ENCODE peak calls at places on chromosomes 11 and 22, in four cellular contexts. One of them, this sample, is unnamed.

GRCh38 chr22:37647928-37648327 is 8.5 kb downstream of the SH3BP1 start:
- DNase-seq in CD4-positive, CD25-positive, alpha-beta regulatory T cell: no peak
- DNase-seq in GM23248: no peak
- DNase-seq in MM.1S: no peak
- DNase-seq in this sample: no peak

GRCh38 chr11:210803-211180 is 3.3 kb downstream of the RIC8A start:
- DNase-seq in CD4-positive, CD25-positive, alpha-beta regulatory T cell: no peak
- DNase-seq in GM23248: no peak
- DNase-seq in MM.1S: no peak
- DNase-seq in this sample: no peak

GRCh38 chr11:87251560-87251959 is 213.8 kb downstream of the TMEM135 start:
- DNase-seq in CD4-positive, CD25-positive, alpha-beta regulatory T cell: no peak
- DNase-seq in GM23248: no peak
- DNase-seq in MM.1S: no peak
- DNase-seq in this sample: no peak

GRCh38 chr22:39984006-39984405 is 10.7 kb upstream of the FAM83F start:
- DNase-seq in CD4-positive, CD25-positive, alpha-beta regulatory T cell: no peak
- DNase-seq in GM23248: peak; percentile 55
- DNase-seq in MM.1S: no peak
- DNase-seq in this sample: no peak

GRCh38 chr22:26086359-26086758 is 82.9 kb upstream of the SEZ6L start:
- DNase-seq in CD4-positive, CD25-positive, alpha-beta regulatory T cell: no peak
- DNase-seq in GM23248: peak; percentile 2
- DNase-seq in MM.1S: no peak
- DNase-seq in this sample: peak; percentile 56

GRCh38 chr11:128548655-128549255 is 38.6 kb downstream of the ETS1 start:
- DNase-seq in CD4-positive, CD25-positive, alpha-beta regulatory T cell: no peak
- DNase-seq in GM23248: peak; percentile 73
- DNase-seq in MM.1S: no peak
- DNase-seq in this sample: peak; percentile 53

GRCh38 chr11:1458340-1459218 is 28.0 kb downstream of the MOB2 start:
- DNase-seq in CD4-positive, CD25-positive, alpha-beta regulatory T cell: no peak
- DNase-seq in GM23248: peak; percentile 50
- DNase-seq in MM.1S: no peak
- DNase-seq in this sample: peak; percentile 57

GRCh38 chr22:27224485-27225364 is 567.3 kb downstream of the MIAT start:
- DNase-seq in CD4-positive, CD25-positive, alpha-beta regulatory T cell: no peak
- DNase-seq in GM23248: peak; percentile 79
- DNase-seq in MM.1S: no peak
- DNase-seq in this sample: no peak

GRCh38 chr11:10375280-10376048 is 70.6 kb downstream of the ADM start:
- DNase-seq in CD4-positive, CD25-positive, alpha-beta regulatory T cell: no peak
- DNase-seq in GM23248: peak; percentile 91
- DNase-seq in MM.1S: no peak
- DNase-seq in this sample: no peak

GRCh38 chr11:74139151-74139918 is 31.5 kb downstream of the C2CD3 start:
- DNase-seq in CD4-positive, CD25-positive, alpha-beta regulatory T cell: no peak
- DNase-seq in GM23248: peak; percentile 39
- DNase-seq in MM.1S: no peak
- DNase-seq in this sample: no peak

GRCh38 chr11:32616903-32617302 is 33.3 kb downstream of the EIF3M start:
- DNase-seq in CD4-positive, CD25-positive, alpha-beta regulatory T cell: no peak
- DNase-seq in GM23248: no peak
- DNase-seq in MM.1S: no peak
- DNase-seq in this sample: no peak

GRCh38 chr22:36453266-36453607 is 28.2 kb downstream of the TXN2 start:
- DNase-seq in CD4-positive, CD25-positive, alpha-beta regulatory T cell: no peak
- DNase-seq in GM23248: peak; percentile 51
- DNase-seq in MM.1S: no peak
- DNase-seq in this sample: no peak

GRCh38 chr22:40436460-40437431 is 66.4 kb downstream of the SGSM3 start:
- DNase-seq in CD4-positive, CD25-positive, alpha-beta regulatory T cell: no peak
- DNase-seq in GM23248: peak; percentile 73
- DNase-seq in MM.1S: peak; percentile 84
- DNase-seq in this sample: peak; percentile 93

GRCh38 chr22:27990879-27991278 is 71.8 kb upstream of the PITPNB start:
- DNase-seq in CD4-positive, CD25-positive, alpha-beta regulatory T cell: no peak
- DNase-seq in GM23248: peak; percentile 68
- DNase-seq in MM.1S: no peak
- DNase-seq in this sample: peak; percentile 50

GRCh38 chr22:38843716-38844660 is at the start of gene NPTXR:
- DNase-seq in CD4-positive, CD25-positive, alpha-beta regulatory T cell: peak; percentile 12
- DNase-seq in GM23248: peak; percentile 82
- DNase-seq in MM.1S: no peak
- DNase-seq in this sample: no peak

GRCh38 chr22:37016134-37016910 is 2.9 kb downstream of the TST start:
- DNase-seq in CD4-positive, CD25-positive, alpha-beta regulatory T cell: no peak
- DNase-seq in GM23248: no peak
- DNase-seq in MM.1S: no peak
- DNase-seq in this sample: no peak

GRCh38 chr22:23035557-23036277 is 34.6 kb upstream of the GNAZ start:
- DNase-seq in CD4-positive, CD25-positive, alpha-beta regulatory T cell: no peak
- DNase-seq in GM23248: no peak
- DNase-seq in MM.1S: peak; percentile 39
- DNase-seq in this sample: peak; percentile 86

GRCh38 chr11:105860105-105860504 is 161.9 kb downstream of the MSANTD4 start:
- DNase-seq in CD4-positive, CD25-positive, alpha-beta regulatory T cell: no peak
- DNase-seq in GM23248: no peak
- DNase-seq in MM.1S: no peak
- DNase-seq in this sample: no peak

GRCh38 chr11:14906614-14907392 is 14.8 kb upstream of the CYP2R1 start:
- DNase-seq in CD4-positive, CD25-positive, alpha-beta regulatory T cell: no peak
- DNase-seq in GM23248: no peak
- DNase-seq in MM.1S: no peak
- DNase-seq in this sample: no peak
- H3K27ac ChIP-seq in CD4-positive, CD25-positive, alpha-beta regulatory T cell: no peak overlapping the region
- H3K27ac ChIP-seq in GM23248: no peak overlapping the region
- H3K27ac ChIP-seq in MM.1S: no peak overlapping the region
- H3K27ac ChIP-seq in this sample: no peak overlapping the region

GRCh38 chr22:45846952-45847351 is 130.0 kb downstream of the WNT7B start:
- DNase-seq in CD4-positive, CD25-positive, alpha-beta regulatory T cell: no peak
- DNase-seq in GM23248: peak; percentile 23
- DNase-seq in MM.1S: no peak
- DNase-seq in this sample: no peak

GRCh38 chr22:45842141-45842831 is 134.7 kb downstream of the WNT7B start:
- DNase-seq in CD4-positive, CD25-positive, alpha-beta regulatory T cell: no peak
- DNase-seq in GM23248: peak; percentile 36
- DNase-seq in MM.1S: no peak
- DNase-seq in this sample: no peak

GRCh38 chr22:45844009-45844408 is 133.0 kb downstream of the WNT7B start:
- DNase-seq in CD4-positive, CD25-positive, alpha-beta regulatory T cell: no peak
- DNase-seq in GM23248: no peak
- DNase-seq in MM.1S: no peak
- DNase-seq in this sample: no peak

GRCh38 chr22:45843030-45843429 is 133.9 kb downstream of the WNT7B start:
- DNase-seq in CD4-positive, CD25-positive, alpha-beta regulatory T cell: no peak
- DNase-seq in GM23248: no peak
- DNase-seq in MM.1S: no peak
- DNase-seq in this sample: no peak

DNA sequence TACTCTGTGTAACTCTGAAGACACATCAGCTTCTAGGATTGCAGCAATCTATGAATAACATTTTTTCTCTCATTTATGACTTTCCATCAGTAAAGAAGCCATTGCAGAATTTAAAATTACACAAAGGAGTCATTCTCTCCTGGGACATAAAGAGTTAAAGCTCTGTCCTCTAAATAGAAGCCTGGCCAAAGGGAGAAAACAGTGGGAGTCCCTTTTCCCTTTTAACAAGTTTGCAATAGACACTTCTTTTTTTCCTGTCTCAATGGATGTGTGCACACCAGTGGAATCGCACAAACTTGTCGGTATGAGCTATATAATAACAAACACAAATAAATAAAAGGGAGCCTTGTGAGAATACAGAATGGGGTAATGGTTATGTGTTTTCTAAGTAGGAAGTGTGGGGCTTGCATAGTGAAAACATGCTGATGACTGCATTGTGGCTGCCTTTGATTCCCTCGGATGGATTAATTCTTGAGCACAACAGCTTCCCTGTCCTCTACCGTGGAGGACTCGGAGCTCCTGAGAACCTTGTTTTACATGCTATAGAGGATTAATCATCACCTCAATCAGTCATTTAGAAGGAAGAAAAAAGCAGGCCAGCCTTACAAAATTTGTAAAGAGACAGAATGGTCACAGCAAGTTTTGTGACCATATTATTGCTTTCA is 131.9 kb downstream of the WNT7B start:
- DNase-seq in CD4-positive, CD25-positive, alpha-beta regulatory T cell: no peak
- DNase-seq in GM23248: no peak
- DNase-seq in MM.1S: no peak
- DNase-seq in this sample: no peak
- H3K4me1 ChIP-seq in CD4-positive, CD25-positive, alpha-beta regulatory T cell: no peaks in the 10 kb centered on the region
- H3K4me1 ChIP-seq in GM23248: peaks cover 6% of the 10 kb centered on the region
- H3K4me1 ChIP-seq in MM.1S: no peaks in the 10 kb centered on the region
- H3K4me1 ChIP-seq in this sample: no peaks in the 10 kb centered on the region

GRCh38 chr22:30614268-30614667 is 7.3 kb downstream of the TCN2 start:
- DNase-seq in CD4-positive, CD25-positive, alpha-beta regulatory T cell: no peak
- DNase-seq in GM23248: no peak
- DNase-seq in MM.1S: no peak
- DNase-seq in this sample: no peak

GRCh38 chr22:30610299-30610698 is 3.3 kb downstream of the TCN2 start:
- DNase-seq in CD4-positive, CD25-positive, alpha-beta regulatory T cell: no peak
- DNase-seq in GM23248: no peak
- DNase-seq in MM.1S: no peak
- DNase-seq in this sample: no peak

GRCh38 chr22:30611197-30611596 is 4.2 kb downstream of the TCN2 start:
- DNase-seq in CD4-positive, CD25-positive, alpha-beta regulatory T cell: no peak
- DNase-seq in GM23248: peak; percentile 57
- DNase-seq in MM.1S: no peak
- DNase-seq in this sample: no peak

GRCh38 chr22:30614879-30615278 is 7.9 kb downstream of the TCN2 start:
- DNase-seq in CD4-positive, CD25-positive, alpha-beta regulatory T cell: no peak
- DNase-seq in GM23248: no peak
- DNase-seq in MM.1S: no peak
- DNase-seq in this sample: no peak

GRCh38 chr22:30612789-30613188 is 5.8 kb downstream of the TCN2 start:
- DNase-seq in CD4-positive, CD25-positive, alpha-beta regulatory T cell: no peak
- DNase-seq in GM23248: no peak
- DNase-seq in MM.1S: no peak
- DNase-seq in this sample: no peak
- H3K27ac ChIP-seq in CD4-positive, CD25-positive, alpha-beta regulatory T cell: no peak overlapping the region
- H3K27ac ChIP-seq in GM23248: no peak overlapping the region
- H3K27ac ChIP-seq in MM.1S: no peak overlapping the region
- H3K27ac ChIP-seq in this sample: no peak overlapping the region

GRCh38 chr11:70867661-70868060 is 384.7 kb downstream of the SHANK2 start:
- DNase-seq in CD4-positive, CD25-positive, alpha-beta regulatory T cell: no peak
- DNase-seq in GM23248: no peak
- DNase-seq in MM.1S: no peak
- DNase-seq in this sample: no peak
- H3K4me1 ChIP-seq in CD4-positive, CD25-positive, alpha-beta regulatory T cell: no peaks in the 10 kb centered on the region
- H3K4me1 ChIP-seq in GM23248: no peaks in the 10 kb centered on the region
- H3K4me1 ChIP-seq in MM.1S: no peaks in the 10 kb centered on the region
- H3K4me1 ChIP-seq in this sample: no peaks in the 10 kb centered on the region

GRCh38 chr11:11569936-11570491 is 51.8 kb downstream of the GALNT18 start:
- DNase-seq in CD4-positive, CD25-positive, alpha-beta regulatory T cell: no peak
- DNase-seq in GM23248: peak; percentile 50
- DNase-seq in MM.1S: no peak
- DNase-seq in this sample: no peak

GRCh38 chr11:11571893-11572292 is 49.9 kb downstream of the GALNT18 start:
- DNase-seq in CD4-positive, CD25-positive, alpha-beta regulatory T cell: no peak
- DNase-seq in GM23248: no peak
- DNase-seq in MM.1S: no peak
- DNase-seq in this sample: no peak

GRCh38 chr11:11572386-11572785 is 49.4 kb downstream of the GALNT18 start:
- DNase-seq in CD4-positive, CD25-positive, alpha-beta regulatory T cell: no peak
- DNase-seq in GM23248: peak; percentile 69
- DNase-seq in MM.1S: no peak
- DNase-seq in this sample: no peak

GRCh38 chr11:11568651-11569229 is 53.1 kb downstream of the GALNT18 start:
- DNase-seq in CD4-positive, CD25-positive, alpha-beta regulatory T cell: no peak
- DNase-seq in GM23248: no peak
- DNase-seq in MM.1S: no peak
- DNase-seq in this sample: no peak

DNA sequence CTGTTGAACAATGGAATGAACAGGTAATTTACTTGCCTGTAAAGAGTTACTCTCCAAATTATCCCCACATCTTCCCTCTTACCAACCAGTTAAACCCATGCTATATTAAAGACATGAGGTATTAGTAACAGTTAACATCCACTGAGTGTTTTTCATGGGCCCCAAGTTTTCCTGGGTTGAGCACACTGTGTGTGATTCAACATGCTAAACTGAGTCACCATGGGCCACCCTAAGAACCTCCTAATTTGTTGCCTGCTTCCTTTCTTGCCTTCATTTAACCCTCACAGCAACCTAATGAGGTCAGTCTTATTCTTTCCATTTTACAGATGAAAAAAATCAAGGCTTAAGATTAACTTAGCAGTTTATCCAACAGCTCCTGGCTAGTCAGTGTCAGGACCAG is 51.0 kb downstream of the GALNT18 start:
- DNase-seq in CD4-positive, CD25-positive, alpha-beta regulatory T cell: no peak
- DNase-seq in GM23248: no peak
- DNase-seq in MM.1S: no peak
- DNase-seq in this sample: no peak
- H3K27ac ChIP-seq in CD4-positive, CD25-positive, alpha-beta regulatory T cell: no peak overlapping the region
- H3K27ac ChIP-seq in GM23248: no peak overlapping the region
- H3K27ac ChIP-seq in MM.1S: no peak overlapping the region
- H3K27ac ChIP-seq in this sample: no peak overlapping the region

DNA sequence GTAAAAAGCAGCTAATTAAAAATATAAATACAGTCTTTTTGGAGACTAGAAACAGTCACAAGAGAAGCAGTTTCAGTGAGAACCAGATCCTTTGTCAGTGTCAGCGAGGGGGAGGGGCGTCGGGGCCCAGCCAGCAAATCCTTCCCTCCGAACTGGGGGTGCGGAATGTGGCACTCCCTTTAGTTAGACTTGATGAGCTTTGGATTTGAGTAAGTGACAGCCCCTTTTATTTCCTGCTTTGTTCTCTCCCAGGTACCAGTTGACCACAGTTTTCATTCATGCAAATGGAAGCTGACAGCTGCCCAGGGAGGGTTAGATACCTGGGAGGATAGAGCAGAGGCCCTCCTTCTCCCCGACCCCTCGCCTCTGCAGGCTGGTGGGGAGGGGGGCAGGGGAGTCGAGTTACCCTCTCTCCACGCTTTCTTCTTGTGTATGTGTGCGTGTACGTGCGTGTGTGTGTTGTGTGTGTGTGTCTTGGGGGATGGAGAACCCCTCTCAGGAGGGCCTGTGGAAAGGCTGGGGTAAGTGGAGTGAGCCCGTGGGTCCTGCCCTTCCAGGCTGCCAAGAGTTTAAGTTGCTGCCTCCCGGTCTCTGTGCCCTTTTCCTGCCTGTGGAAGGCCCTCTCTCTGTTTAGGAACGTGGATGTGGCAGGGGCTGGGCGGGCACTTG is 38.3 kb downstream of the PTPRJ start:
- DNase-seq in CD4-positive, CD25-positive, alpha-beta regulatory T cell: no peak
- DNase-seq in GM23248: no peak
- DNase-seq in MM.1S: no peak
- DNase-seq in this sample: peak; percentile 87
- H3K4me1 ChIP-seq in CD4-positive, CD25-positive, alpha-beta regulatory T cell: peaks cover 73% of the 10 kb centered on the region
- H3K4me1 ChIP-seq in GM23248: peaks cover 2% of the 10 kb centered on the region
- H3K4me1 ChIP-seq in MM.1S: no peaks in the 10 kb centered on the region
- H3K4me1 ChIP-seq in this sample: peaks cover 99% of the 10 kb centered on the region

DNA sequence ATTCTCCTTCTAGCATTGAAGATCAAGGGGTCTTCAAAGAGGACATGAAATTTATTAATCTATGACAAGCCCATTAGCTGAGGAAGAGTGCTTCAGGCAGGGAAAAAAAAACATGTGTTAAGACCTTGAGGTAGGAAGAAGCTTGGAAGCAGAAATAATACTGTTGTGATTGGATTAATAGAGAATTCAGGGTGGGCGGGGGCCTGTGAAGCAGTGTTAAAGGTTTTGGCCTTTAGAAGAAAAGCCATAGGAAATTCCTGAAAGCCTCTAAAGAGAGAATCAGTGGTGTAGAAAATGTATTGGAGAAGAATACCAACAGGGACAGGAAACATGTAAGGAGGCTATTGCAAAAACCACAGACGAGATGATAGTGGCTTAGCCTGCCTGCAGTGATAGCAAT is 404.5 kb upstream of the ANO3 start:
- DNase-seq in CD4-positive, CD25-positive, alpha-beta regulatory T cell: no peak
- DNase-seq in GM23248: no peak
- DNase-seq in MM.1S: no peak
- DNase-seq in this sample: no peak
- H3K27ac ChIP-seq in CD4-positive, CD25-positive, alpha-beta regulatory T cell: no peak overlapping the region
- H3K27ac ChIP-seq in GM23248: no peak overlapping the region
- H3K27ac ChIP-seq in MM.1S: no peak overlapping the region
- H3K27ac ChIP-seq in this sample: no peak overlapping the region

This sample was measured in Karpas-422.